ENCODE peak calls at places on chromosomes 4 and X, in seven cellular contexts. R, H, C, U, M, G and W are unnamed samples.

GRCh38 chrX:84441143-84441542 is 61.1 kb downstream of the HDX start:
- DNase-seq in R (peak), H (no peak), C (no peak), U (no peak), M (no peak), G (no peak), W (no peak)

GRCh38 chr4:122456228-122457106 is at the start of gene IL2:
- DNase-seq in R (no peak), H (no peak), C (no peak), U (no peak), M (no peak), G (no peak), W (no peak)

GRCh38 chrX:76454456-76454927 is 27.0 kb downstream of the MAGEE1 start:
- DNase-seq in R (peak), H (peak), C (peak), U (no peak), M (no peak), G (no peak), W (no peak)

GRCh38 chrX:9855536-9856320 is 69.5 kb downstream of the SHROOM2 start:
- DNase-seq in R (no peak), H (no peak), C (no peak), U (no peak), M (no peak), G (no peak), W (no peak)

GRCh38 chr4:136186650-136187049 is 1345.6 kb downstream of the PCDH18 start:
- DNase-seq in R (no peak), H (no peak), C (no peak), U (no peak), M (no peak), G (no peak), W (no peak)

GRCh38 chr4:140858897-140859296 is 102.7 kb upstream of the TBC1D9 start:
- DNase-seq in R (no peak), H (no peak), C (no peak), U (no peak), M (no peak), G (no peak), W (no peak)

GRCh38 chrX:21529771-21530170 is 128.4 kb downstream of the KLHL34 start:
- DNase-seq in R (peak), H (no peak), C (no peak), U (no peak), M (no peak), G (no peak), W (no peak)

GRCh38 chr4:124940387-124940786 is 227.9 kb upstream of the ANKRD50 start:
- DNase-seq in R (peak), H (no peak), C (no peak), U (no peak), M (no peak), G (no peak), W (no peak)

GRCh38 chr4:165692082-165692481 is 181.0 kb upstream of the TLL1 start:
- DNase-seq in R (peak), H (no peak), C (no peak), U (no peak), M (no peak), G (no peak), W (no peak)

GRCh38 chr4:21211836-21212235 is 511.6 kb downstream of the PACRGL start:
- DNase-seq in R (no peak), H (no peak), C (no peak), U (no peak), M (no peak), G (no peak), W (no peak)

GRCh38 chrX:40843643-40844042 is 108.3 kb upstream of the MED14 start:
- DNase-seq in R (no peak), H (no peak), C (no peak), U (no peak), M (no peak), G (no peak), W (no peak)

GRCh38 chr4:71711985-71712348 is 71.9 kb downstream of the GC start:
- DNase-seq in R (no peak), H (no peak), C (no peak), U (no peak), M (no peak), G (no peak), W (no peak)

GRCh38 chrX:13491061-13491460 is 78.3 kb upstream of the EGFL6 start:
- DNase-seq in R (no peak), H (no peak), C (no peak), U (no peak), M (no peak), G (no peak), W (no peak)

GRCh38 chrX:13489451-13489850 is 80.0 kb upstream of the EGFL6 start:
- DNase-seq in R (peak), H (no peak), C (no peak), U (peak), M (peak), G (no peak), W (no peak)

GRCh38 chrX:13488706-13489105 is 80.7 kb upstream of the EGFL6 start:
- DNase-seq in R (no peak), H (no peak), C (no peak), U (no peak), M (no peak), G (no peak), W (no peak)

GRCh38 chrX:13485167-13485566 is 84.2 kb upstream of the EGFL6 start:
- DNase-seq in R (no peak), H (no peak), C (no peak), U (no peak), M (no peak), G (no peak), W (no peak)

DNA sequence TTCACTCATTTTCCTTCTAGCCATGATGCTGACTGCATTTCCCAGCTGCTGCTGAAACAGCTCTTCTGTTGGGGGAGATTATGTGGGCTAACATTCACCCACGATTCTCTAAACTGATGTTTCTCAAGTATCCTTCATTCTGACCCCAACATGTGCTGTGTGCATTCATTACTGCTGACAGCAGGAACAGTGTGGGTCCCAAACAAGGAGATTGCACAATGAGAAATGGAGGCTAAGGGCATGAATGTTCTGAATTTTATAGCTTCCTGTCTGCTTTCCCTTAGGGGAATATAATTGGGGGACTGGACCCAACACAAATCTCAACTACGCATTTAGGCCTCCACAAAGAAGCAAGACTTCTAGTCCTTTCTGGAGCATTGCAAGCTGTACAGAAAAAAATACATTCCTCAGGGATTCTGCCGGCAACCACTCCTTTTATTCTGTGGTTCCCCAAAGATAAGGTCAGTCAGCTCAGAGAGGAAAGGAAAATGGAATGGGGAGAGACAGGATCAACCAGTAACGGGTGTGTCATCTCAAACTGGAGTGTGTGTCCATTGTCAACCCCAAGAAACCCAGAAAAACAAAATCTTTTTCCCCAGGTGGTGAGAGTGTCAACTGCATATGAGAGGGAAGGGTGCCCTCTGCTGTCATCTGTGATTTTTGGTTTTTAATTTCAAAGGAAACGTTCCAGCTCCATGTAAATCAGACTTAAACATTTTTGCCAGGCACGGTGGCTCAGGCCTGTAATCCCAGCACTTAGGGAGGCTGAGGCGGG is 81.5 kb upstream of the EGFL6 start:
- DNase-seq in R (peak), H (peak), C (peak), U (peak), M (no peak), G (peak), W (no peak)
- TF ChIP-seq CTCF in R (peak), H (peak), C (peak), U (peak), M (peak), G (peak), W (peak)

DNA sequence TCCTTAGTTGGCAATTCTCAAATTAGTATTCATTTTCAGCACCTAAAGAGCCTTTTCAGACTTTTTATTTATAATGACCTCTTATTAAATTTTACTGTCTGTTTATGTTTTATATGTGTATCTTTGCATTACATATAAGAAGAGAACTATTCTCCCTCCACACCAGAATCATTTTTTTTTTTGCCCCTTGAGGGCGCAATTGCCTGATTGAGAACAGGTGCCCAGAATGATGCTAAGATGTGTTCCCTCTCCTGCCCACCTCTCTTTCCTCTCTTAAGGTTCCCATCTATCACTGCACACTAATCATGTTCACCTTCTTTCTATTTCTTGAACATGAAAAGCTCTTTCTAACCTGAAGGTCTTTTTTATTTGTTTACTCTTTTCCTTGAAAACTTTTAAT is 44.2 kb upstream of the ADAM29 start:
- DNase-seq in R (no peak), H (peak), C (peak), U (no peak), M (no peak), G (no peak), W (no peak)
- TF ChIP-seq CTCF in R (no peak), H (peak), C (peak), U (no peak), M (no peak), G (no peak), W (peak)

GRCh38 chr4:13536607-13537006 is 7.7 kb downstream of the NKX3-2 start:
- DNase-seq in R (no peak), H (no peak), C (no peak), U (no peak), M (no peak), G (no peak), W (no peak)

GRCh38 chr4:13537011-13537831 is 7.1 kb downstream of the NKX3-2 start:
- DNase-seq in R (no peak), H (no peak), C (peak), U (no peak), M (no peak), G (no peak), W (no peak)

GRCh38 chr4:13535118-13535517 is 9.2 kb downstream of the NKX3-2 start:
- DNase-seq in R (no peak), H (no peak), C (no peak), U (no peak), M (no peak), G (no peak), W (no peak)

GRCh38 chr4:13534344-13535063 is 9.8 kb downstream of the NKX3-2 start:
- DNase-seq in R (no peak), H (no peak), C (peak), U (no peak), M (no peak), G (no peak), W (peak)

DNA sequence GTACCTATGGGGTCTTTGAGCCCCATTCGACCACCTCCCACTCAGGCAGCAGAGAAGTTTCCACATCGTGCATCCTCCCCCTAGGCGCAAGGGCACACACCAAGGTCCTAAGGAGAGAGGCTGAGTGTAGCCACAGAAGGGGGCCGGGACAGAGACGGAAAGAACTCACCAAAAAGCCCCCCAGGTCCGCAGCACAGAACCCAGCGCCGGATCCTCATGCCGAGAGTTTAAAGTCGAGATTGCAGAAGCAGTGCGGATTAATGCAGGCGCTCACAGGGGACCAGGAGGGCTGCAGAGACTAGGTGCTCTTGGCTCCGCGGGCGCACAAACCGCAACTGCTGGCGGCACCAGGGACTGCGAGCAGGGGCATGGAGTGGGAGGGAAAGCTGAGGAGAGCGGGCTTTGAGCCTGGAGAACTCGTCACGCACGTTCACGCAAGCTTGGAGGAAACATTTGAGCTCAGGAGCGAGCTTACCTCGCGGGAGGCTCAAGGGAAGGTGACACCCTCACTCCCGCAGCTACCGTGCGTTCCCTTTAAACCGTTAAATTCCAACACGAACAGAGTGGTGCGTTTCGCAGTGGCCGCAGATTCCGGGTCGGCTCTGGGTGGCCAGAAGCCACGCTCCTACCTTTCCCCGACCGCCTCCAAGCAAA is 8.5 kb downstream of the NKX3-2 start:
- DNase-seq in R (no peak), H (no peak), C (peak), U (no peak), M (no peak), G (no peak), W (peak)
- TF ChIP-seq CTCF in R (no peak), H (no peak), C (no peak), U (no peak), M (no peak), G (no peak), W (no peak)

GRCh38 chrX:110322603-110323002 is 4.7 kb upstream of the AMMECR1 start:
- DNase-seq in R (no peak), H (no peak), C (no peak), U (no peak), M (no peak), G (no peak), W (no peak)

GRCh38 chrX:110321670-110322069 is 3.8 kb upstream of the AMMECR1 start:
- DNase-seq in R (no peak), H (peak), C (no peak), U (no peak), M (no peak), G (no peak), W (no peak)

GRCh38 chrX:110331444-110332025 is 13.7 kb upstream of the AMMECR1 start:
- DNase-seq in R (no peak), H (no peak), C (no peak), U (no peak), M (no peak), G (no peak), W (no peak)

DNA sequence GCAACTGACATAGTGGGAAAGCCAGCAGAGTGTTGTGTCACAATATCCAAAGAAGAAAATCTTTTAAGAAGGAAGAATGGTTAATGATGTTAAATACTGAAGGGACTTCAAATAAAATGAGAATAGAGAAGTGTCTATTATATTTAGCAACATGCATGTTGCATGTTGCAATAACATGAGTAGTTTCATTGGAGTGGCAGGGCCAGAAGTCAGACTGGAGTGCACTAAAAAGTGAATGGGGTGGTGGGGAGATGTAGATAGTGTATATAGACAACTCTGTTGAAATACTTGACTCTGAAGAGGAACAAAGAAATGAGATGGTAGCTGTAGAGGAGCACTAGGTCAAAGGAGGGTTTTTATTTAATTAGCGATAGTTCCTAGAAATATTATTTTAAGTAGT is 9.5 kb upstream of the AMMECR1 start:
- DNase-seq in R (no peak), H (no peak), C (no peak), U (no peak), M (no peak), G (no peak), W (no peak)
- TF ChIP-seq CTCF in R (no peak), H (no peak), C (no peak), U (no peak), M (no peak), G (no peak), W (no peak)

DNA sequence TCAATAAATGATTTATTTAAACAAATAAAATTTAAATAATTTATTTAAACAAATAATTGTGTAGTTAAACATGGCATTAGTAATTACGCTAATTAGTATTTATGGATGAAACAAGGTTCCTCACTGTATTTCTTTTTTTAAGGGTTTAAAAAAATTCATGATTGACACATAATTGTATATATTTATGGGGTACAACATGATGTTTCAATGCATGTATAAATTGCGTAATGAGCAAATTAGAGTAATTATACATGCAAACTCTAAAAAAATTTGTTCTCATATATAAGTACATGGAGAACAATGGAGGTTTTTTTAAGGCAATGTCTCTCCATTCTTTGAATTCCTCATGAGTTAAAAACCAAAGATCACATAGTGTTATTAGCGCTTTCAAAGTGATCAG is 115.7 kb upstream of the KLF3 start:
- DNase-seq in R (no peak), H (no peak), C (no peak), U (no peak), M (no peak), G (no peak), W (no peak)
- TF ChIP-seq CTCF in R (no peak), H (no peak), C (no peak), U (no peak), M (no peak), G (no peak), W (no peak)

DNA sequence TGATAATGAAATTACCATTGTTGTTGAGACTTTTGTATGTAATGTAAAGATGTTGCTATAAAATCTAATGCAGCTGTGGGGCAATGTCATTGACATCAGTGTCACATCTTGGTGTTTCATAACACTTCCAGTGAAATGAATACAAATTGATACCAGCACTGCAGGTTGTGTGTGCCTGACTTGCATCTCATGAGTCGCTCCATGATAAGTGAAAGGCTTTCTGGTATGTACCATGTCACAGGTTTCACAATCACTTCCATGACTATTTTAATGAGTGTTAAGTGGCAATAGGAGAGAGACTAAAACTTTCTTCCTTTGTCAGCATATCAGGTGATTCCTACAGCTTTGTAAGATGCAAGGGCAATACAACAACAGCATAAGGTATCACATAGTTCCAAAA is 94.4 kb downstream of the ABCB7 start:
- DNase-seq in R (no peak), H (no peak), C (no peak), U (no peak), M (no peak), G (no peak), W (no peak)
- TF ChIP-seq CTCF in R (no peak), H (no peak), C (no peak), U (no peak), M (no peak), G (no peak), W (no peak)

GRCh38 chrX:66200855-66201795 is 37.1 kb downstream of the HEPH start:
- DNase-seq in R (peak), H (peak), C (peak), U (no peak), M (no peak), G (no peak), W (no peak)
- TF ChIP-seq CTCF in R (peak), H (peak), C (no peak), U (peak), M (no peak), G (no peak), W (peak)

GRCh38 chr4:2941138-2942036 is 21.8 kb downstream of the NOP14 start:
- DNase-seq in R (no peak), H (no peak), C (no peak), U (no peak), M (no peak), G (peak), W (no peak)

GRCh38 chr4:2943364-2944090 is 19.7 kb downstream of the NOP14 start:
- DNase-seq in R (no peak), H (no peak), C (no peak), U (no peak), M (no peak), G (no peak), W (no peak)

GRCh38 chr4:2940267-2941137 is 22.7 kb downstream of the NOP14 start:
- DNase-seq in R (no peak), H (no peak), C (no peak), U (no peak), M (no peak), G (peak), W (no peak)

GRCh38 chr4:2942532-2943363 is 20.5 kb downstream of the NOP14 start:
- DNase-seq in R (no peak), H (no peak), C (no peak), U (peak), M (peak), G (peak), W (no peak)

DNA sequence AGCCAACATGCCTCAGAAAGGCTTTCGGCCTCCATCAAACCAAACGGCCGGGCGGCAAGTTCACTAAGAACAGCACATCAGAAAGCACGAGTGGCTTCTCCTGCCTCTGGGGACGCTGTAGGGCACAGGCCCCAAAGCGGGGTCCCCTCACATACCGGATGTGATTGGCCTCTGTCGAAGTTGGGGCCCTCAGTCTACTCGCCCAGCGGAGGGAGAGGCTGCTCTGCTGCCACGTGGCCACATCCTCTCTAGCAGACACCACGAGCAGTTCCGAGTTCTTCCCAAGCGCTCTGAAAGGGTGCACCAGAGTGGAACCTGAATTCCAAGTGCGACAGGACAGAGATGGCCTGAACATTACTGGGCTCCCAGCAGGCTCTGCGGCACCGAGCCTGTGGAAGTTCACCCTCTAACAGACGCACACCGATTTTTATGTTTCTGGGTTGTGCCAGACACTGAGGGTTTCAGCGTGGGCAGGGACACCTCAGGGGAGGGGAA is 21.1 kb downstream of the NOP14 start:
- DNase-seq in R (no peak), H (no peak), C (no peak), U (no peak), M (no peak), G (peak), W (no peak)
- TF ChIP-seq CTCF in R (no peak), H (no peak), C (no peak), U (no peak), M (no peak), G (no peak), W (no peak)